ENCODE peak calls at places on chromosomes 7 and 10, in five cellular contexts. J is activated CD4-positive, alpha-beta T cell treated with anti-CD3 and anti-CD28 coated beads, Interleukin-2, amount 10 ng/mL, durations not matched to agents 7 days and 5 days; N is stimulated activated CD4-positive, alpha-beta T cell treated with anti-CD3 and anti-CD28 coated beads, Interleukin-4, amount 100 ng/mL, for 1 hour; S is anterior cingulate cortex; Z is activated naive CD8-positive, alpha-beta T cell treated with anti-CD3 and anti-CD28 coated beads, Interleukin-2, amount 50 U/mL, for 24 hours. M is an unnamed sample.

GRCh38 chr10:132670546-132670945 is 115.4 kb downstream of the NKX6-2 start:
- DNase-seq in J (no peak), S (no peak), Z (no peak), N (no peak), M (no peak)

GRCh38 chr10:110349826-110350225 is 45.1 kb upstream of the SMNDC1 start:
- DNase-seq in Z (no peak), J (no peak), N (no peak), S (no peak), M (no peak)

GRCh38 chr7:158356454-158356853 is 231.2 kb downstream of the PTPRN2 start:
- DNase-seq in N (no peak), Z (no peak), J (no peak), S (no peak), M (no peak)

GRCh38 chr7:77759294-77759889 is 38.8 kb downstream of the TMEM60 start:
- DNase-seq in Z (peak), J (peak), N (peak), S (no peak), M (peak)

GRCh38 chr7:101162551-101163280 is 2.7 kb downstream of the VGF start:
- DNase-seq in Z (no peak), J (no peak), N (no peak), S (no peak), M (no peak)

GRCh38 chr7:39688611-39689485 is 65.5 kb downstream of the RALA start:
- DNase-seq in N (no peak), Z (no peak), J (no peak), S (no peak), M (no peak)

GRCh38 chr7:43554423-43554822 is 28.5 kb upstream of the STK17A start:
- DNase-seq in S (no peak), J (peak), Z (no peak), N (no peak), M (no peak)

GRCh38 chr7:70571986-70572385 is 560.0 kb upstream of the GALNT17 start:
- DNase-seq in J (no peak), S (no peak), Z (no peak), N (no peak), M (no peak)

GRCh38 chr7:64087501-64087900 is 42.3 kb downstream of the ZNF727 start:
- DNase-seq in Z (no peak), J (no peak), N (no peak), S (no peak), M (no peak)